ENCODE peak calls at places on chromosomes 2 and 18, in eight cellular contexts. One of them, this sample, is unnamed.

GRCh38 chr2:3641181-3641580 is 16.8 kb upstream of the ALLC start:
- DNase-seq in esophagus squamous epithelium: no peak
- DNase-seq in ovary: no peak
- DNase-seq in transverse colon: no peak
- DNase-seq in breast epithelium: no peak
- DNase-seq in Peyer's patch: peak
- DNase-seq in suprapubic skin: no peak
- DNase-seq in adrenal gland: no peak
- DNase-seq in this sample: no peak

GRCh38 chr2:36376319-36376765 is 20.8 kb downstream of the CRIM1 start:
- DNase-seq in esophagus squamous epithelium: no peak
- DNase-seq in ovary: peak
- DNase-seq in transverse colon: peak
- DNase-seq in breast epithelium: peak
- DNase-seq in Peyer's patch: peak
- DNase-seq in suprapubic skin: no peak
- DNase-seq in adrenal gland: peak
- DNase-seq in this sample: peak

GRCh38 chr2:68366083-68366560 is 1.0 kb downstream of the PLEK start:
- DNase-seq in esophagus squamous epithelium: no peak
- DNase-seq in ovary: no peak
- DNase-seq in transverse colon: peak
- DNase-seq in breast epithelium: no peak
- DNase-seq in Peyer's patch: no peak
- DNase-seq in suprapubic skin: no peak
- DNase-seq in adrenal gland: peak
- DNase-seq in this sample: no peak

GRCh38 chr18:59144483-59144882 is 4.8 kb downstream of the SEC11C start:
- DNase-seq in esophagus squamous epithelium: no peak
- DNase-seq in ovary: no peak
- DNase-seq in transverse colon: no peak
- DNase-seq in breast epithelium: no peak
- DNase-seq in Peyer's patch: no peak
- DNase-seq in suprapubic skin: no peak
- DNase-seq in adrenal gland: no peak
- DNase-seq in this sample: no peak

GRCh38 chr2:84317135-84317534 is 141.9 kb downstream of the SUCLG1 start:
- DNase-seq in esophagus squamous epithelium: no peak
- DNase-seq in ovary: no peak
- DNase-seq in transverse colon: no peak
- DNase-seq in breast epithelium: no peak
- DNase-seq in Peyer's patch: no peak
- DNase-seq in suprapubic skin: no peak
- DNase-seq in adrenal gland: no peak
- DNase-seq in this sample: no peak

GRCh38 chr2:232927041-232927792 is 57.2 kb downstream of the SNORC start:
- DNase-seq in esophagus squamous epithelium: no peak
- DNase-seq in ovary: no peak
- DNase-seq in transverse colon: no peak
- DNase-seq in breast epithelium: no peak
- DNase-seq in Peyer's patch: no peak
- DNase-seq in suprapubic skin: no peak
- DNase-seq in adrenal gland: no peak
- DNase-seq in this sample: no peak

GRCh38 chr2:84781942-84782716 is 98.8 kb downstream of the TRABD2A start:
- DNase-seq in esophagus squamous epithelium: no peak
- DNase-seq in ovary: no peak
- DNase-seq in transverse colon: peak
- DNase-seq in breast epithelium: no peak
- DNase-seq in Peyer's patch: peak
- DNase-seq in suprapubic skin: no peak
- DNase-seq in adrenal gland: no peak
- DNase-seq in this sample: no peak

GRCh38 chr2:95359035-95359434 is 43.5 kb upstream of the FAHD2A start:
- DNase-seq in esophagus squamous epithelium: no peak
- DNase-seq in ovary: no peak
- DNase-seq in transverse colon: no peak
- DNase-seq in breast epithelium: no peak
- DNase-seq in Peyer's patch: no peak
- DNase-seq in suprapubic skin: no peak
- DNase-seq in adrenal gland: no peak
- DNase-seq in this sample: no peak

GRCh38 chr2:101846973-101847372 is 144.8 kb upstream of the IL1R2 start:
- DNase-seq in esophagus squamous epithelium: no peak
- DNase-seq in ovary: no peak
- DNase-seq in transverse colon: no peak
- DNase-seq in breast epithelium: no peak
- DNase-seq in Peyer's patch: no peak
- DNase-seq in suprapubic skin: no peak
- DNase-seq in adrenal gland: no peak
- DNase-seq in this sample: no peak

GRCh38 chr2:119435148-119435952 is 3.7 kb downstream of the TMEM37 start:
- DNase-seq in esophagus squamous epithelium: no peak
- DNase-seq in ovary: no peak
- DNase-seq in transverse colon: peak
- DNase-seq in breast epithelium: no peak
- DNase-seq in Peyer's patch: peak
- DNase-seq in suprapubic skin: no peak
- DNase-seq in adrenal gland: no peak
- DNase-seq in this sample: no peak

GRCh38 chr2:127623388-127624320 is 22.3 kb upstream of the GPR17 start:
- DNase-seq in esophagus squamous epithelium: no peak
- DNase-seq in ovary: peak
- DNase-seq in transverse colon: peak
- DNase-seq in breast epithelium: no peak
- DNase-seq in Peyer's patch: peak
- DNase-seq in suprapubic skin: peak
- DNase-seq in adrenal gland: peak
- DNase-seq in this sample: peak

GRCh38 chr18:532023-532422 is 31.5 kb upstream of the COLEC12 start:
- DNase-seq in esophagus squamous epithelium: no peak
- DNase-seq in ovary: no peak
- DNase-seq in transverse colon: no peak
- DNase-seq in breast epithelium: no peak
- DNase-seq in Peyer's patch: no peak
- DNase-seq in suprapubic skin: no peak
- DNase-seq in adrenal gland: no peak
- DNase-seq in this sample: no peak

GRCh38 chr2:181788883-181789555 is 102.5 kb upstream of the ITPRID2 start:
- DNase-seq in esophagus squamous epithelium: no peak
- DNase-seq in ovary: no peak
- DNase-seq in transverse colon: no peak
- DNase-seq in breast epithelium: no peak
- DNase-seq in Peyer's patch: no peak
- DNase-seq in suprapubic skin: no peak
- DNase-seq in adrenal gland: no peak
- DNase-seq in this sample: no peak

GRCh38 chr2:181789827-181790448 is 101.6 kb upstream of the ITPRID2 start:
- DNase-seq in esophagus squamous epithelium: no peak
- DNase-seq in ovary: no peak
- DNase-seq in transverse colon: no peak
- DNase-seq in breast epithelium: no peak
- DNase-seq in Peyer's patch: no peak
- DNase-seq in suprapubic skin: no peak
- DNase-seq in adrenal gland: no peak
- DNase-seq in this sample: no peak

GRCh38 chr2:181787310-181788048 is 104.1 kb upstream of the ITPRID2 start:
- DNase-seq in esophagus squamous epithelium: no peak
- DNase-seq in ovary: no peak
- DNase-seq in transverse colon: no peak
- DNase-seq in breast epithelium: no peak
- DNase-seq in Peyer's patch: no peak
- DNase-seq in suprapubic skin: no peak
- DNase-seq in adrenal gland: no peak
- DNase-seq in this sample: no peak

GRCh38 chr2:181792906-181793305 is 98.6 kb upstream of the ITPRID2 start:
- DNase-seq in esophagus squamous epithelium: no peak
- DNase-seq in ovary: no peak
- DNase-seq in transverse colon: no peak
- DNase-seq in breast epithelium: no peak
- DNase-seq in Peyer's patch: no peak
- DNase-seq in suprapubic skin: no peak
- DNase-seq in adrenal gland: no peak
- DNase-seq in this sample: no peak

GRCh38 chr2:181790716-181791649 is 100.5 kb upstream of the ITPRID2 start:
- DNase-seq in esophagus squamous epithelium: no peak
- DNase-seq in ovary: no peak
- DNase-seq in transverse colon: peak
- DNase-seq in breast epithelium: no peak
- DNase-seq in Peyer's patch: no peak
- DNase-seq in suprapubic skin: no peak
- DNase-seq in adrenal gland: no peak
- DNase-seq in this sample: no peak
- H3K27ac ChIP-seq in esophagus squamous epithelium: peak
- H3K27ac ChIP-seq in ovary: no peak
- H3K27ac ChIP-seq in transverse colon: peak
- H3K27ac ChIP-seq in breast epithelium: no peak
- H3K27ac ChIP-seq in Peyer's patch: no peak
- H3K27ac ChIP-seq in suprapubic skin: no peak
- H3K27ac ChIP-seq in adrenal gland: no peak
- H3K27ac ChIP-seq in this sample: peak

GRCh38 chr2:30232027-30232800 is 880 bp downstream of the LBH start:
- DNase-seq in esophagus squamous epithelium: no peak
- DNase-seq in ovary: peak
- DNase-seq in transverse colon: peak
- DNase-seq in breast epithelium: peak
- DNase-seq in Peyer's patch: peak
- DNase-seq in suprapubic skin: peak
- DNase-seq in adrenal gland: peak
- DNase-seq in this sample: peak

GRCh38 chr2:30232801-30233130 is 1.4 kb downstream of the LBH start:
- DNase-seq in esophagus squamous epithelium: peak
- DNase-seq in ovary: no peak
- DNase-seq in transverse colon: peak
- DNase-seq in breast epithelium: no peak
- DNase-seq in Peyer's patch: no peak
- DNase-seq in suprapubic skin: peak
- DNase-seq in adrenal gland: peak
- DNase-seq in this sample: no peak

GRCh38 chr2:30230479-30230854 is 867 bp upstream of the LBH start:
- DNase-seq in esophagus squamous epithelium: no peak
- DNase-seq in ovary: peak
- DNase-seq in transverse colon: no peak
- DNase-seq in breast epithelium: no peak
- DNase-seq in Peyer's patch: no peak
- DNase-seq in suprapubic skin: no peak
- DNase-seq in adrenal gland: no peak
- DNase-seq in this sample: no peak

GRCh38 chr2:30230855-30231725 is at the start of gene LBH:
- DNase-seq in esophagus squamous epithelium: peak
- DNase-seq in ovary: peak
- DNase-seq in transverse colon: peak
- DNase-seq in breast epithelium: peak
- DNase-seq in Peyer's patch: peak
- DNase-seq in suprapubic skin: peak
- DNase-seq in adrenal gland: peak
- DNase-seq in this sample: peak

DNA sequence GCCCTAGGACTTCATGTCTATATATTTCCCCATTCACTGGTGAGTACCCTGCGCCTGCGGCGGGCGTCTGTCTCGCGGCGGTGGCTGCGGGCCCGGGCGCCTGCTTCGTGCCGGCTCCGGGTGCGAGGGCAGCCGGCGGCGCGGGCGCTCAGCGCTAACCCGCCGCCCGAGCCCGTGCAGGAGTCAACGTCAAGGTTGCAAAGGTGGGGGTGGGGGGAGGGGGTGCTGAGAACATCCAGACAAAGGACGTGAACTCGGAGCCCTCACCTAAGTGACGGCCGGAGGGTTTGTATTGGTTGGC is 342 bp downstream of the LBH start:
- DNase-seq in esophagus squamous epithelium: peak
- DNase-seq in ovary: no peak
- DNase-seq in transverse colon: no peak
- DNase-seq in breast epithelium: no peak
- DNase-seq in Peyer's patch: no peak
- DNase-seq in suprapubic skin: no peak
- DNase-seq in adrenal gland: no peak
- DNase-seq in this sample: no peak
- TF ChIP-seq POLR2A in esophagus squamous epithelium: no peak
- TF ChIP-seq POLR2A in ovary: no peak
- TF ChIP-seq POLR2A in transverse colon: no peak
- TF ChIP-seq POLR2A in breast epithelium: no peak
- TF ChIP-seq POLR2A in Peyer's patch: no peak
- TF ChIP-seq POLR2A in suprapubic skin: no peak
- TF ChIP-seq POLR2A in adrenal gland: no peak
- TF ChIP-seq POLR2A in this sample: no peak

GRCh38 chr2:219172231-219173154 is 2.7 kb upstream of the SLC23A3 start:
- DNase-seq in esophagus squamous epithelium: no peak
- DNase-seq in ovary: no peak
- DNase-seq in transverse colon: no peak
- DNase-seq in breast epithelium: no peak
- DNase-seq in Peyer's patch: no peak
- DNase-seq in suprapubic skin: no peak
- DNase-seq in adrenal gland: no peak
- DNase-seq in this sample: no peak
- H3K27ac ChIP-seq in esophagus squamous epithelium: peak
- H3K27ac ChIP-seq in ovary: no peak
- H3K27ac ChIP-seq in transverse colon: peak
- H3K27ac ChIP-seq in breast epithelium: peak
- H3K27ac ChIP-seq in Peyer's patch: no peak
- H3K27ac ChIP-seq in suprapubic skin: no peak
- H3K27ac ChIP-seq in adrenal gland: peak
- H3K27ac ChIP-seq in this sample: no peak

GRCh38 chr2:66434679-66435548 is at the start of gene MEIS1:
- DNase-seq in esophagus squamous epithelium: peak
- DNase-seq in ovary: peak
- DNase-seq in transverse colon: peak
- DNase-seq in breast epithelium: peak
- DNase-seq in Peyer's patch: peak
- DNase-seq in suprapubic skin: peak
- DNase-seq in adrenal gland: peak
- DNase-seq in this sample: peak
- TF ChIP-seq POLR2A in esophagus squamous epithelium: peak
- TF ChIP-seq POLR2A in ovary: peak
- TF ChIP-seq POLR2A in transverse colon: peak
- TF ChIP-seq POLR2A in breast epithelium: peak
- TF ChIP-seq POLR2A in Peyer's patch: peak
- TF ChIP-seq POLR2A in suprapubic skin: no peak
- TF ChIP-seq POLR2A in adrenal gland: peak
- TF ChIP-seq POLR2A in this sample: peak

GRCh38 chr2:26978061-26978596 is 7.7 kb downstream of the MAPRE3 start:
- DNase-seq in esophagus squamous epithelium: no peak
- DNase-seq in ovary: no peak
- DNase-seq in transverse colon: peak
- DNase-seq in breast epithelium: no peak
- DNase-seq in Peyer's patch: peak
- DNase-seq in suprapubic skin: no peak
- DNase-seq in adrenal gland: peak
- DNase-seq in this sample: peak
- H3K27ac ChIP-seq in esophagus squamous epithelium: no peak
- H3K27ac ChIP-seq in ovary: no peak
- H3K27ac ChIP-seq in transverse colon: peak
- H3K27ac ChIP-seq in breast epithelium: no peak
- H3K27ac ChIP-seq in Peyer's patch: no peak
- H3K27ac ChIP-seq in suprapubic skin: no peak
- H3K27ac ChIP-seq in adrenal gland: no peak
- H3K27ac ChIP-seq in this sample: peak

GRCh38 chr2:215311625-215312394 is at the start of gene ATIC:
- DNase-seq in esophagus squamous epithelium: peak
- DNase-seq in ovary: peak
- DNase-seq in transverse colon: peak
- DNase-seq in breast epithelium: peak
- DNase-seq in Peyer's patch: peak
- DNase-seq in suprapubic skin: peak
- DNase-seq in adrenal gland: peak
- DNase-seq in this sample: peak
- TF ChIP-seq POLR2A in esophagus squamous epithelium: peak
- TF ChIP-seq POLR2A in ovary: no peak
- TF ChIP-seq POLR2A in transverse colon: peak
- TF ChIP-seq POLR2A in breast epithelium: no peak
- TF ChIP-seq POLR2A in Peyer's patch: peak
- TF ChIP-seq POLR2A in suprapubic skin: no peak
- TF ChIP-seq POLR2A in adrenal gland: peak
- TF ChIP-seq POLR2A in this sample: peak